ENCODE peak calls at places on chromosomes 2 and 18, in seven cellular contexts. One of them, this sample, is unnamed.

GRCh38 chr18:5967007-5967406 is 71.7 kb upstream of the TMEM200C start:
- DNase-seq in MCF 10A: no peak
- DNase-seq in mammary epithelial cell: no peak
- DNase-seq in IMR-90: no peak
- DNase-seq in ovary: no peak
- DNase-seq in uterus: no peak
- DNase-seq in left lung: no peak
- DNase-seq in this sample: no peak

GRCh38 chr2:196258407-196258806 is 87.0 kb upstream of the STK17B start:
- DNase-seq in MCF 10A: no peak
- DNase-seq in mammary epithelial cell: no peak
- DNase-seq in IMR-90: no peak
- DNase-seq in ovary: no peak
- DNase-seq in uterus: no peak
- DNase-seq in left lung: no peak
- DNase-seq in this sample: no peak

GRCh38 chr2:183123959-183124221 is 353 bp upstream of the NUP35 start:
- DNase-seq in MCF 10A: no peak
- DNase-seq in mammary epithelial cell: no peak
- DNase-seq in IMR-90: no peak
- DNase-seq in ovary: no peak
- DNase-seq in uterus: no peak
- DNase-seq in left lung: no peak
- DNase-seq in this sample: peak

GRCh38 chr18:48455555-48456478 is 46.6 kb upstream of the ZBTB7C start:
- DNase-seq in MCF 10A: peak
- DNase-seq in mammary epithelial cell: peak
- DNase-seq in IMR-90: peak
- DNase-seq in ovary: no peak
- DNase-seq in uterus: no peak
- DNase-seq in left lung: no peak
- DNase-seq in this sample: no peak

GRCh38 chr18:32930695-32931301 is 158.0 kb upstream of the KLHL14 start:
- DNase-seq in MCF 10A: peak
- DNase-seq in mammary epithelial cell: peak
- DNase-seq in IMR-90: peak
- DNase-seq in ovary: no peak
- DNase-seq in uterus: no peak
- DNase-seq in left lung: no peak
- DNase-seq in this sample: peak

GRCh38 chr2:76197842-76198448 is 487.2 kb upstream of the GCFC2 start:
- DNase-seq in MCF 10A: peak
- DNase-seq in mammary epithelial cell: peak
- DNase-seq in IMR-90: peak
- DNase-seq in ovary: peak
- DNase-seq in uterus: no peak
- DNase-seq in left lung: no peak
- DNase-seq in this sample: peak

GRCh38 chr18:45920367-45920766 is 46.8 kb downstream of the EPG5 start:
- DNase-seq in MCF 10A: peak
- DNase-seq in mammary epithelial cell: peak
- DNase-seq in IMR-90: peak
- DNase-seq in ovary: peak
- DNase-seq in uterus: peak
- DNase-seq in left lung: no peak
- DNase-seq in this sample: no peak

GRCh38 chr18:13247506-13247905 is 28.9 kb downstream of the LDLRAD4 start:
- DNase-seq in MCF 10A: no peak
- DNase-seq in mammary epithelial cell: no peak
- DNase-seq in IMR-90: no peak
- DNase-seq in ovary: no peak
- DNase-seq in uterus: no peak
- DNase-seq in left lung: no peak
- DNase-seq in this sample: no peak

GRCh38 chr2:191376981-191377629 is 131.9 kb downstream of the MYO1B start:
- DNase-seq in MCF 10A: peak
- DNase-seq in mammary epithelial cell: peak
- DNase-seq in IMR-90: peak
- DNase-seq in ovary: peak
- DNase-seq in uterus: peak
- DNase-seq in left lung: no peak
- DNase-seq in this sample: no peak

GRCh38 chr2:8821276-8822217 is 15.9 kb downstream of the KIDINS220 start:
- DNase-seq in MCF 10A: peak
- DNase-seq in mammary epithelial cell: no peak
- DNase-seq in IMR-90: peak
- DNase-seq in ovary: peak
- DNase-seq in uterus: peak
- DNase-seq in left lung: no peak
- DNase-seq in this sample: no peak

GRCh38 chr2:126222316-126222715 is 433.6 kb upstream of the GYPC start:
- DNase-seq in MCF 10A: no peak
- DNase-seq in mammary epithelial cell: no peak
- DNase-seq in IMR-90: no peak
- DNase-seq in ovary: no peak
- DNase-seq in uterus: no peak
- DNase-seq in left lung: no peak
- DNase-seq in this sample: no peak

GRCh38 chr2:126221506-126221905 is 434.5 kb upstream of the GYPC start:
- DNase-seq in MCF 10A: no peak
- DNase-seq in mammary epithelial cell: no peak
- DNase-seq in IMR-90: no peak
- DNase-seq in ovary: no peak
- DNase-seq in uterus: no peak
- DNase-seq in left lung: no peak
- DNase-seq in this sample: no peak

GRCh38 chr2:126224766-126225165 is 431.2 kb upstream of the GYPC start:
- DNase-seq in MCF 10A: no peak
- DNase-seq in mammary epithelial cell: no peak
- DNase-seq in IMR-90: no peak
- DNase-seq in ovary: no peak
- DNase-seq in uterus: no peak
- DNase-seq in left lung: no peak
- DNase-seq in this sample: no peak

GRCh38 chr2:126227250-126227649 is 428.7 kb upstream of the GYPC start:
- DNase-seq in MCF 10A: no peak
- DNase-seq in mammary epithelial cell: no peak
- DNase-seq in IMR-90: no peak
- DNase-seq in ovary: no peak
- DNase-seq in uterus: no peak
- DNase-seq in left lung: no peak
- DNase-seq in this sample: no peak
- TF ChIP-seq CTCF in MCF 10A: peak
- TF ChIP-seq CTCF in mammary epithelial cell: no peak
- TF ChIP-seq CTCF in IMR-90: no peak
- TF ChIP-seq CTCF in ovary: no peak
- TF ChIP-seq CTCF in uterus: no peak
- TF ChIP-seq CTCF in left lung: no peak
- TF ChIP-seq CTCF in this sample: no peak

GRCh38 chr2:60319031-60319547 is 234.4 kb downstream of the BCL11A start:
- DNase-seq in MCF 10A: no peak
- DNase-seq in mammary epithelial cell: no peak
- DNase-seq in IMR-90: no peak
- DNase-seq in ovary: no peak
- DNase-seq in uterus: no peak
- DNase-seq in left lung: no peak
- DNase-seq in this sample: no peak
- TF ChIP-seq CTCF in MCF 10A: no peak
- TF ChIP-seq CTCF in mammary epithelial cell: no peak
- TF ChIP-seq CTCF in IMR-90: no peak
- TF ChIP-seq CTCF in ovary: no peak
- TF ChIP-seq CTCF in uterus: no peak
- TF ChIP-seq CTCF in left lung: no peak
- TF ChIP-seq CTCF in this sample: no peak

GRCh38 chr2:201992960-201993359 is 40.7 kb upstream of the FZD7 start:
- DNase-seq in MCF 10A: no peak
- DNase-seq in mammary epithelial cell: no peak
- DNase-seq in IMR-90: no peak
- DNase-seq in ovary: no peak
- DNase-seq in uterus: no peak
- DNase-seq in left lung: no peak
- DNase-seq in this sample: no peak
- TF ChIP-seq CTCF in MCF 10A: no peak
- TF ChIP-seq CTCF in mammary epithelial cell: no peak
- TF ChIP-seq CTCF in IMR-90: no peak
- TF ChIP-seq CTCF in ovary: no peak
- TF ChIP-seq CTCF in uterus: no peak
- TF ChIP-seq CTCF in left lung: no peak
- TF ChIP-seq CTCF in this sample: no peak

GRCh38 chr2:38557217-38557616 is 45.5 kb downstream of the HNRNPLL start:
- DNase-seq in MCF 10A: no peak
- DNase-seq in mammary epithelial cell: no peak
- DNase-seq in IMR-90: no peak
- DNase-seq in ovary: no peak
- DNase-seq in uterus: no peak
- DNase-seq in left lung: no peak
- DNase-seq in this sample: no peak

GRCh38 chr2:38552259-38552658 is 50.5 kb downstream of the HNRNPLL start:
- DNase-seq in MCF 10A: no peak
- DNase-seq in mammary epithelial cell: no peak
- DNase-seq in IMR-90: no peak
- DNase-seq in ovary: no peak
- DNase-seq in uterus: no peak
- DNase-seq in left lung: no peak
- DNase-seq in this sample: no peak

GRCh38 chr2:38556007-38556801 is 46.5 kb downstream of the HNRNPLL start:
- DNase-seq in MCF 10A: no peak
- DNase-seq in mammary epithelial cell: no peak
- DNase-seq in IMR-90: no peak
- DNase-seq in ovary: no peak
- DNase-seq in uterus: no peak
- DNase-seq in left lung: no peak
- DNase-seq in this sample: no peak

GRCh38 chr2:38553554-38553953 is 49.2 kb downstream of the HNRNPLL start:
- DNase-seq in MCF 10A: no peak
- DNase-seq in mammary epithelial cell: no peak
- DNase-seq in IMR-90: no peak
- DNase-seq in ovary: no peak
- DNase-seq in uterus: no peak
- DNase-seq in left lung: no peak
- DNase-seq in this sample: no peak

GRCh38 chr2:38554973-38555595 is 47.6 kb downstream of the HNRNPLL start:
- DNase-seq in MCF 10A: peak
- DNase-seq in mammary epithelial cell: no peak
- DNase-seq in IMR-90: peak
- DNase-seq in ovary: no peak
- DNase-seq in uterus: no peak
- DNase-seq in left lung: no peak
- DNase-seq in this sample: no peak
- TF ChIP-seq CTCF in MCF 10A: peak
- TF ChIP-seq CTCF in mammary epithelial cell: peak
- TF ChIP-seq CTCF in IMR-90: peak
- TF ChIP-seq CTCF in ovary: no peak
- TF ChIP-seq CTCF in uterus: no peak
- TF ChIP-seq CTCF in left lung: no peak
- TF ChIP-seq CTCF in this sample: peak

GRCh38 chr2:182509-183122 is 81.2 kb downstream of the SH3YL1 start:
- DNase-seq in MCF 10A: peak
- DNase-seq in mammary epithelial cell: no peak
- DNase-seq in IMR-90: no peak
- DNase-seq in ovary: no peak
- DNase-seq in uterus: no peak
- DNase-seq in left lung: no peak
- DNase-seq in this sample: no peak
- TF ChIP-seq CTCF in MCF 10A: no peak
- TF ChIP-seq CTCF in mammary epithelial cell: no peak
- TF ChIP-seq CTCF in IMR-90: no peak
- TF ChIP-seq CTCF in ovary: no peak
- TF ChIP-seq CTCF in uterus: no peak
- TF ChIP-seq CTCF in left lung: no peak
- TF ChIP-seq CTCF in this sample: no peak

DNA sequence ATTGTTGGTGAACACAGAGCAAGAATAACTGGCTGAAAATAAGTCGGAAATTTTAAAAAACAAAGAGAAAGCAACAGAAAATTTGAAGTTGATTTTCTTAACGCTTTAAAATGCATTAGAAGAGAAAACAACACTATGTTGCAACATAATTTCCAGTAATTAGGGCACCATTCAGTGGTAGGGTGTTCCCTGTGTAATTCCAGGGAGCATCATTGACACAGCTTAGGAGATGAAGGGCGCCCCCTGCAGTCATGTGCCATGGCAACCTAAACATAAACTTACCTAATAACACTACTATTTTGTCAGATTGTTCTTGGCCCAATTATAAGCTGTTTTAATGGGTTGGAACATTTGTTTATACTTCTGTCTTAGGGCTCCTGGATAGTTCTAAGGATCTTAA is 99.6 kb downstream of the DTNA start:
- DNase-seq in MCF 10A: peak
- DNase-seq in mammary epithelial cell: peak
- DNase-seq in IMR-90: peak
- DNase-seq in ovary: peak
- DNase-seq in uterus: peak
- DNase-seq in left lung: no peak
- DNase-seq in this sample: no peak
- TF ChIP-seq CTCF in MCF 10A: peak
- TF ChIP-seq CTCF in mammary epithelial cell: peak
- TF ChIP-seq CTCF in IMR-90: peak
- TF ChIP-seq CTCF in ovary: no peak
- TF ChIP-seq CTCF in uterus: peak
- TF ChIP-seq CTCF in left lung: no peak
- TF ChIP-seq CTCF in this sample: peak

GRCh38 chr18:66553824-66554223 is 50.1 kb downstream of the CDH19 start:
- DNase-seq in MCF 10A: peak
- DNase-seq in mammary epithelial cell: peak
- DNase-seq in IMR-90: no peak
- DNase-seq in ovary: no peak
- DNase-seq in uterus: no peak
- DNase-seq in left lung: no peak
- DNase-seq in this sample: no peak

DNA sequence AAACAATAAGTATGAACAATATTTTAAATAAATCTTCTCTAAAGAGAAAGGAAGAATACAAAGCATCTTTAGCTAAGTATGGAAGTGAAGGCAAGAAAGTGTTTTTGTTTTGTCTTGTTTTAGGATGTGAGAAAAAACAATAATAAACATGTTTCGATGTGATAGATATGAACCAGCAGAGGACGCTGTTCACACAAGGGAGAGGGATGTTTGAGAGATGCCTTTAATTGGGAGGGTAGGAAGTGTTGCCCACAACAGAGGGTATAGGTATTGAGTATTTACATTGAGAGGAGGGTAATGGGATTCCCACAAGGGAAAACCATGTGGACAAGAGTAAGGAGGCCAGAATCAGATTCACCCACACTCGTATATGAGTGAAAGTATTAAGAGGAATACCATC is 55.1 kb downstream of the CDH19 start:
- DNase-seq in MCF 10A: no peak
- DNase-seq in mammary epithelial cell: no peak
- DNase-seq in IMR-90: no peak
- DNase-seq in ovary: no peak
- DNase-seq in uterus: no peak
- DNase-seq in left lung: no peak
- DNase-seq in this sample: peak
- TF ChIP-seq CTCF in MCF 10A: no peak
- TF ChIP-seq CTCF in mammary epithelial cell: no peak
- TF ChIP-seq CTCF in IMR-90: no peak
- TF ChIP-seq CTCF in ovary: no peak
- TF ChIP-seq CTCF in uterus: no peak
- TF ChIP-seq CTCF in left lung: no peak
- TF ChIP-seq CTCF in this sample: no peak